ENCODE peak calls at places on chromosomes 3 and 15, in nine cellular contexts. One of them, this sample, is unnamed.

GRCh38 chr15:52162260-52162659 is 28.9 kb downstream of the GNB5 start:
- DNase-seq in stimulated activated CD8-positive, alpha-beta memory T cell treated with anti-CD3 and anti-CD28 coated beads, Interleukin-7, amount 100 ng/mL, for 1 hour: no peak
- DNase-seq in WERI-Rb-1: no peak
- DNase-seq in kidney epithelial cell: no peak
- DNase-seq in COLO829: no peak
- DNase-seq in mesendoderm: no peak
- DNase-seq in glutamatergic neuron: no peak
- DNase-seq in RCC 7860: no peak
- DNase-seq in body of pancreas: no peak
- DNase-seq in this sample: no peak

GRCh38 chr3:128970741-128971048 is 23.2 kb downstream of the CFAP92 start:
- DNase-seq in stimulated activated CD8-positive, alpha-beta memory T cell treated with anti-CD3 and anti-CD28 coated beads, Interleukin-7, amount 100 ng/mL, for 1 hour: no peak
- DNase-seq in COLO829: no peak
- DNase-seq in kidney epithelial cell: no peak
- DNase-seq in WERI-Rb-1: no peak
- DNase-seq in RCC 7860: no peak
- DNase-seq in body of pancreas: no peak
- DNase-seq in glutamatergic neuron: no peak
- DNase-seq in mesendoderm: no peak
- DNase-seq in this sample: no peak

GRCh38 chr3:48269592-48269991 is 28.7 kb downstream of the ZNF589 start:
- DNase-seq in body of pancreas: no peak
- DNase-seq in mesendoderm: no peak
- DNase-seq in stimulated activated CD8-positive, alpha-beta memory T cell treated with anti-CD3 and anti-CD28 coated beads, Interleukin-7, amount 100 ng/mL, for 1 hour: no peak
- DNase-seq in kidney epithelial cell: no peak
- DNase-seq in WERI-Rb-1: no peak
- DNase-seq in COLO829: no peak
- DNase-seq in glutamatergic neuron: no peak
- DNase-seq in RCC 7860: no peak
- DNase-seq in this sample: no peak

GRCh38 chr15:37096878-37097568 is 3.3 kb downstream of the MEIS2 start:
- DNase-seq in WERI-Rb-1: peak
- DNase-seq in body of pancreas: no peak
- DNase-seq in kidney epithelial cell: no peak
- DNase-seq in stimulated activated CD8-positive, alpha-beta memory T cell treated with anti-CD3 and anti-CD28 coated beads, Interleukin-7, amount 100 ng/mL, for 1 hour: no peak
- DNase-seq in glutamatergic neuron: no peak
- DNase-seq in COLO829: no peak
- DNase-seq in RCC 7860: no peak
- DNase-seq in mesendoderm: peak
- DNase-seq in this sample: no peak

GRCh38 chr3:45890405-45890804 is 4.1 kb downstream of the CCR9 start:
- DNase-seq in WERI-Rb-1: no peak
- DNase-seq in RCC 7860: no peak
- DNase-seq in kidney epithelial cell: no peak
- DNase-seq in mesendoderm: no peak
- DNase-seq in glutamatergic neuron: no peak
- DNase-seq in stimulated activated CD8-positive, alpha-beta memory T cell treated with anti-CD3 and anti-CD28 coated beads, Interleukin-7, amount 100 ng/mL, for 1 hour: no peak
- DNase-seq in COLO829: no peak
- DNase-seq in body of pancreas: peak
- DNase-seq in this sample: peak

GRCh38 chr3:65968996-65969395 is 69.7 kb downstream of the MAGI1 start:
- DNase-seq in mesendoderm: peak
- DNase-seq in stimulated activated CD8-positive, alpha-beta memory T cell treated with anti-CD3 and anti-CD28 coated beads, Interleukin-7, amount 100 ng/mL, for 1 hour: no peak
- DNase-seq in RCC 7860: no peak
- DNase-seq in kidney epithelial cell: no peak
- DNase-seq in COLO829: no peak
- DNase-seq in glutamatergic neuron: no peak
- DNase-seq in WERI-Rb-1: no peak
- DNase-seq in body of pancreas: no peak
- DNase-seq in this sample: no peak

GRCh38 chr3:140736863-140737460 is 59.1 kb downstream of the TRIM42 start:
- DNase-seq in COLO829: peak
- DNase-seq in mesendoderm: peak
- DNase-seq in body of pancreas: peak
- DNase-seq in RCC 7860: no peak
- DNase-seq in kidney epithelial cell: no peak
- DNase-seq in glutamatergic neuron: peak
- DNase-seq in WERI-Rb-1: peak
- DNase-seq in stimulated activated CD8-positive, alpha-beta memory T cell treated with anti-CD3 and anti-CD28 coated beads, Interleukin-7, amount 100 ng/mL, for 1 hour: no peak
- DNase-seq in this sample: peak

GRCh38 chr15:76932090-76932966 is 779 bp downstream of the RCN2 start:
- DNase-seq in stimulated activated CD8-positive, alpha-beta memory T cell treated with anti-CD3 and anti-CD28 coated beads, Interleukin-7, amount 100 ng/mL, for 1 hour: no peak
- DNase-seq in mesendoderm: peak
- DNase-seq in kidney epithelial cell: no peak
- DNase-seq in glutamatergic neuron: no peak
- DNase-seq in COLO829: no peak
- DNase-seq in WERI-Rb-1: no peak
- DNase-seq in RCC 7860: no peak
- DNase-seq in body of pancreas: no peak
- DNase-seq in this sample: peak

GRCh38 chr15:62118446-62118964 is 46.6 kb downstream of the C2CD4B start:
- DNase-seq in glutamatergic neuron: no peak
- DNase-seq in mesendoderm: no peak
- DNase-seq in COLO829: no peak
- DNase-seq in RCC 7860: peak
- DNase-seq in stimulated activated CD8-positive, alpha-beta memory T cell treated with anti-CD3 and anti-CD28 coated beads, Interleukin-7, amount 100 ng/mL, for 1 hour: no peak
- DNase-seq in WERI-Rb-1: peak
- DNase-seq in kidney epithelial cell: no peak
- DNase-seq in body of pancreas: no peak
- DNase-seq in this sample: no peak

GRCh38 chr15:76274226-76274625 is 37.0 kb downstream of the ETFA start:
- DNase-seq in body of pancreas: no peak
- DNase-seq in kidney epithelial cell: no peak
- DNase-seq in RCC 7860: no peak
- DNase-seq in glutamatergic neuron: no peak
- DNase-seq in WERI-Rb-1: no peak
- DNase-seq in COLO829: no peak
- DNase-seq in mesendoderm: no peak
- DNase-seq in stimulated activated CD8-positive, alpha-beta memory T cell treated with anti-CD3 and anti-CD28 coated beads, Interleukin-7, amount 100 ng/mL, for 1 hour: no peak
- DNase-seq in this sample: no peak

GRCh38 chr15:63583027-63583426 is 14.2 kb upstream of the FBXL22 start:
- DNase-seq in COLO829: no peak
- DNase-seq in body of pancreas: no peak
- DNase-seq in mesendoderm: no peak
- DNase-seq in kidney epithelial cell: peak
- DNase-seq in WERI-Rb-1: no peak
- DNase-seq in stimulated activated CD8-positive, alpha-beta memory T cell treated with anti-CD3 and anti-CD28 coated beads, Interleukin-7, amount 100 ng/mL, for 1 hour: no peak
- DNase-seq in glutamatergic neuron: no peak
- DNase-seq in RCC 7860: peak
- DNase-seq in this sample: no peak

GRCh38 chr15:98776607-98777281 is 128.4 kb downstream of the IGF1R start:
- DNase-seq in body of pancreas: peak
- DNase-seq in kidney epithelial cell: peak
- DNase-seq in mesendoderm: peak
- DNase-seq in glutamatergic neuron: no peak
- DNase-seq in RCC 7860: peak
- DNase-seq in stimulated activated CD8-positive, alpha-beta memory T cell treated with anti-CD3 and anti-CD28 coated beads, Interleukin-7, amount 100 ng/mL, for 1 hour: no peak
- DNase-seq in COLO829: no peak
- DNase-seq in WERI-Rb-1: peak
- DNase-seq in this sample: no peak

GRCh38 chr3:117519776-117520175 is 810.2 kb downstream of the TUSC7 start:
- DNase-seq in glutamatergic neuron: no peak
- DNase-seq in mesendoderm: no peak
- DNase-seq in body of pancreas: no peak
- DNase-seq in stimulated activated CD8-positive, alpha-beta memory T cell treated with anti-CD3 and anti-CD28 coated beads, Interleukin-7, amount 100 ng/mL, for 1 hour: no peak
- DNase-seq in kidney epithelial cell: no peak
- DNase-seq in WERI-Rb-1: no peak
- DNase-seq in RCC 7860: no peak
- DNase-seq in COLO829: no peak
- DNase-seq in this sample: no peak

GRCh38 chr3:98769436-98769835 is 6.3 kb downstream of the ST3GAL6 start:
- DNase-seq in glutamatergic neuron: no peak
- DNase-seq in stimulated activated CD8-positive, alpha-beta memory T cell treated with anti-CD3 and anti-CD28 coated beads, Interleukin-7, amount 100 ng/mL, for 1 hour: no peak
- DNase-seq in RCC 7860: no peak
- DNase-seq in COLO829: no peak
- DNase-seq in body of pancreas: no peak
- DNase-seq in WERI-Rb-1: no peak
- DNase-seq in mesendoderm: no peak
- DNase-seq in kidney epithelial cell: no peak
- DNase-seq in this sample: no peak

This sample was measured in small intestine.